ENCODE peak calls at places on chromosomes 16 and 17, in nine cellular contexts. One of them, this sample, is unnamed.

GRCh38 chr16:68416057-68417046 is 32.0 kb downstream of the SMPD3 start:
- DNase-seq in adrenal gland: no peak
- DNase-seq in endothelial cell: no peak
- DNase-seq in ascending aorta: no peak
- DNase-seq in GM06990: no peak
- DNase-seq in activated B cell treated with CpG ODN at 0.5 μM for 24 hours: no peak
- DNase-seq in RWPE1: no peak
- DNase-seq in upper lobe of left lung: peak
- DNase-seq in foreskin keratinocyte: no peak
- DNase-seq in this sample: no peak

GRCh38 chr17:75642221-75643032 is 9.2 kb downstream of the SMIM5 start:
- DNase-seq in adrenal gland: no peak
- DNase-seq in endothelial cell: no peak
- DNase-seq in ascending aorta: no peak
- DNase-seq in GM06990: no peak
- DNase-seq in activated B cell treated with CpG ODN at 0.5 μM for 24 hours: no peak
- DNase-seq in RWPE1: no peak
- DNase-seq in upper lobe of left lung: peak
- DNase-seq in foreskin keratinocyte: peak
- DNase-seq in this sample: no peak

GRCh38 chr16:19785512-19786130 is 67.5 kb downstream of the IQCK start:
- DNase-seq in adrenal gland: no peak
- DNase-seq in endothelial cell: no peak
- DNase-seq in ascending aorta: no peak
- DNase-seq in GM06990: no peak
- DNase-seq in activated B cell treated with CpG ODN at 0.5 μM for 24 hours: no peak
- DNase-seq in RWPE1: no peak
- DNase-seq in upper lobe of left lung: no peak
- DNase-seq in foreskin keratinocyte: no peak
- DNase-seq in this sample: no peak

GRCh38 chr17:28875856-28876564 is 21.2 kb downstream of the ERAL1 start:
- DNase-seq in adrenal gland: no peak
- DNase-seq in endothelial cell: no peak
- DNase-seq in ascending aorta: no peak
- DNase-seq in GM06990: no peak
- DNase-seq in activated B cell treated with CpG ODN at 0.5 μM for 24 hours: no peak
- DNase-seq in RWPE1: no peak
- DNase-seq in upper lobe of left lung: no peak
- DNase-seq in foreskin keratinocyte: no peak
- DNase-seq in this sample: no peak

GRCh38 chr16:66408181-66409048 is 18.7 kb upstream of the BEAN1 start:
- DNase-seq in adrenal gland: peak
- DNase-seq in endothelial cell: peak
- DNase-seq in ascending aorta: peak
- DNase-seq in GM06990: no peak
- DNase-seq in activated B cell treated with CpG ODN at 0.5 μM for 24 hours: no peak
- DNase-seq in RWPE1: peak
- DNase-seq in upper lobe of left lung: no peak
- DNase-seq in foreskin keratinocyte: peak
- DNase-seq in this sample: peak

GRCh38 chr16:84239186-84239790 is 524 bp downstream of the KCNG4 start:
- DNase-seq in adrenal gland: no peak
- DNase-seq in endothelial cell: no peak
- DNase-seq in ascending aorta: no peak
- DNase-seq in GM06990: no peak
- DNase-seq in activated B cell treated with CpG ODN at 0.5 μM for 24 hours: no peak
- DNase-seq in RWPE1: no peak
- DNase-seq in upper lobe of left lung: no peak
- DNase-seq in foreskin keratinocyte: no peak
- DNase-seq in this sample: no peak

GRCh38 chr17:50593321-50593720 is 32.8 kb downstream of the CACNA1G start:
- DNase-seq in adrenal gland: no peak
- DNase-seq in endothelial cell: no peak
- DNase-seq in ascending aorta: no peak
- DNase-seq in GM06990: no peak
- DNase-seq in activated B cell treated with CpG ODN at 0.5 μM for 24 hours: no peak
- DNase-seq in RWPE1: no peak
- DNase-seq in upper lobe of left lung: peak
- DNase-seq in foreskin keratinocyte: no peak
- DNase-seq in this sample: no peak

GRCh38 chr16:4214215-4214621 is 27.7 kb downstream of the SRL start:
- DNase-seq in adrenal gland: peak
- DNase-seq in endothelial cell: no peak
- DNase-seq in ascending aorta: peak
- DNase-seq in GM06990: no peak
- DNase-seq in activated B cell treated with CpG ODN at 0.5 μM for 24 hours: no peak
- DNase-seq in RWPE1: peak
- DNase-seq in upper lobe of left lung: no peak
- DNase-seq in foreskin keratinocyte: peak
- DNase-seq in this sample: peak

GRCh38 chr17:59839646-59840328 is 53.0 kb downstream of the TUBD1 start:
- DNase-seq in adrenal gland: no peak
- DNase-seq in endothelial cell: no peak
- DNase-seq in ascending aorta: no peak
- DNase-seq in GM06990: no peak
- DNase-seq in activated B cell treated with CpG ODN at 0.5 μM for 24 hours: no peak
- DNase-seq in RWPE1: no peak
- DNase-seq in upper lobe of left lung: no peak
- DNase-seq in foreskin keratinocyte: no peak
- DNase-seq in this sample: no peak

GRCh38 chr17:4557626-4558310 is 2.6 kb upstream of the MYBBP1A start:
- DNase-seq in adrenal gland: no peak
- DNase-seq in endothelial cell: no peak
- DNase-seq in ascending aorta: no peak
- DNase-seq in GM06990: no peak
- DNase-seq in activated B cell treated with CpG ODN at 0.5 μM for 24 hours: no peak
- DNase-seq in RWPE1: no peak
- DNase-seq in upper lobe of left lung: no peak
- DNase-seq in foreskin keratinocyte: no peak
- DNase-seq in this sample: no peak

GRCh38 chr16:56787185-56787584 is 57.3 kb downstream of the NUP93 start:
- DNase-seq in adrenal gland: no peak
- DNase-seq in endothelial cell: no peak
- DNase-seq in ascending aorta: no peak
- DNase-seq in GM06990: no peak
- DNase-seq in activated B cell treated with CpG ODN at 0.5 μM for 24 hours: no peak
- DNase-seq in RWPE1: no peak
- DNase-seq in upper lobe of left lung: no peak
- DNase-seq in foreskin keratinocyte: no peak
- DNase-seq in this sample: no peak

GRCh38 chr17:71438631-71439146 is 682.1 kb upstream of the SOX9 start:
- DNase-seq in adrenal gland: no peak
- DNase-seq in endothelial cell: no peak
- DNase-seq in ascending aorta: no peak
- DNase-seq in GM06990: no peak
- DNase-seq in activated B cell treated with CpG ODN at 0.5 μM for 24 hours: no peak
- DNase-seq in RWPE1: peak
- DNase-seq in upper lobe of left lung: no peak
- DNase-seq in foreskin keratinocyte: peak
- DNase-seq in this sample: peak

GRCh38 chr17:11290814-11291213 is 49.8 kb downstream of the SHISA6 start:
- DNase-seq in adrenal gland: no peak
- DNase-seq in endothelial cell: no peak
- DNase-seq in ascending aorta: no peak
- DNase-seq in GM06990: no peak
- DNase-seq in activated B cell treated with CpG ODN at 0.5 μM for 24 hours: no peak
- DNase-seq in RWPE1: no peak
- DNase-seq in upper lobe of left lung: no peak
- DNase-seq in foreskin keratinocyte: no peak
- DNase-seq in this sample: no peak

GRCh38 chr17:11284811-11285210 is 43.8 kb downstream of the SHISA6 start:
- DNase-seq in adrenal gland: no peak
- DNase-seq in endothelial cell: no peak
- DNase-seq in ascending aorta: no peak
- DNase-seq in GM06990: no peak
- DNase-seq in activated B cell treated with CpG ODN at 0.5 μM for 24 hours: no peak
- DNase-seq in RWPE1: no peak
- DNase-seq in upper lobe of left lung: no peak
- DNase-seq in foreskin keratinocyte: no peak
- DNase-seq in this sample: no peak

GRCh38 chr17:11287791-11288190 is 46.8 kb downstream of the SHISA6 start:
- DNase-seq in adrenal gland: no peak
- DNase-seq in endothelial cell: no peak
- DNase-seq in ascending aorta: no peak
- DNase-seq in GM06990: no peak
- DNase-seq in activated B cell treated with CpG ODN at 0.5 μM for 24 hours: no peak
- DNase-seq in RWPE1: no peak
- DNase-seq in upper lobe of left lung: no peak
- DNase-seq in foreskin keratinocyte: no peak
- DNase-seq in this sample: no peak

GRCh38 chr17:11282586-11282985 is 41.6 kb downstream of the SHISA6 start:
- DNase-seq in adrenal gland: no peak
- DNase-seq in endothelial cell: no peak
- DNase-seq in ascending aorta: no peak
- DNase-seq in GM06990: no peak
- DNase-seq in activated B cell treated with CpG ODN at 0.5 μM for 24 hours: no peak
- DNase-seq in RWPE1: no peak
- DNase-seq in upper lobe of left lung: no peak
- DNase-seq in foreskin keratinocyte: no peak
- DNase-seq in this sample: no peak

DNA sequence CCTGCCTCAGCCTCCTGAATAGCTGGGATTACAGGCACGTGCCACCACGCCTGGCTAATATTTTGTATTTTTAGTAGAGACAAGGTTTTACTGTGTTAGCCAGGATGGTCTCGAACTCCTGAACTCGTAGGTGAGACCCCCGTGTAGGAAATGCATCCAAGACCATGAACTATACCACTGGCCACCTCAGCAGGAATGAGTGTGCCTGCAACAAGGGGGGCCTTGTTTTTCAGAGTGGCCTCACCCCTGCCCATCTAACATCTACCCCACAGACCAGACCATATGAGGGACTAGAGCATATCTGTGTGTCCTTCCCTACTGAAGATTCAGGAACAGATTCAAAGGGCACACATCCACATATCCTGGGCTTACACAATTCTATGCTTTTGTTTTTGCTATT is 44.9 kb downstream of the SHISA6 start:
- DNase-seq in adrenal gland: no peak
- DNase-seq in endothelial cell: no peak
- DNase-seq in ascending aorta: no peak
- DNase-seq in GM06990: no peak
- DNase-seq in activated B cell treated with CpG ODN at 0.5 μM for 24 hours: no peak
- DNase-seq in RWPE1: no peak
- DNase-seq in upper lobe of left lung: no peak
- DNase-seq in foreskin keratinocyte: no peak
- DNase-seq in this sample: no peak
- TF ChIP-seq CTCF in adrenal gland: no peak
- TF ChIP-seq CTCF in endothelial cell: no peak
- TF ChIP-seq CTCF in ascending aorta: no peak
- TF ChIP-seq CTCF in GM06990: no peak
- TF ChIP-seq CTCF in activated B cell treated with CpG ODN at 0.5 μM for 24 hours: no peak
- TF ChIP-seq CTCF in RWPE1: no peak
- TF ChIP-seq CTCF in upper lobe of left lung: no peak
- TF ChIP-seq CTCF in foreskin keratinocyte: no peak
- TF ChIP-seq CTCF in this sample: no peak

GRCh38 chr16:81939164-81940067 is 71.9 kb downstream of the SDR42E1 start:
- DNase-seq in adrenal gland: no peak
- DNase-seq in endothelial cell: peak
- DNase-seq in ascending aorta: no peak
- DNase-seq in GM06990: no peak
- DNase-seq in activated B cell treated with CpG ODN at 0.5 μM for 24 hours: no peak
- DNase-seq in RWPE1: no peak
- DNase-seq in upper lobe of left lung: no peak
- DNase-seq in foreskin keratinocyte: no peak
- DNase-seq in this sample: no peak
- TF ChIP-seq CTCF in adrenal gland: no peak
- TF ChIP-seq CTCF in endothelial cell: no peak
- TF ChIP-seq CTCF in ascending aorta: no peak
- TF ChIP-seq CTCF in GM06990: no peak
- TF ChIP-seq CTCF in activated B cell treated with CpG ODN at 0.5 μM for 24 hours: no peak
- TF ChIP-seq CTCF in RWPE1: no peak
- TF ChIP-seq CTCF in upper lobe of left lung: no peak
- TF ChIP-seq CTCF in foreskin keratinocyte: peak
- TF ChIP-seq CTCF in this sample: peak

DNA sequence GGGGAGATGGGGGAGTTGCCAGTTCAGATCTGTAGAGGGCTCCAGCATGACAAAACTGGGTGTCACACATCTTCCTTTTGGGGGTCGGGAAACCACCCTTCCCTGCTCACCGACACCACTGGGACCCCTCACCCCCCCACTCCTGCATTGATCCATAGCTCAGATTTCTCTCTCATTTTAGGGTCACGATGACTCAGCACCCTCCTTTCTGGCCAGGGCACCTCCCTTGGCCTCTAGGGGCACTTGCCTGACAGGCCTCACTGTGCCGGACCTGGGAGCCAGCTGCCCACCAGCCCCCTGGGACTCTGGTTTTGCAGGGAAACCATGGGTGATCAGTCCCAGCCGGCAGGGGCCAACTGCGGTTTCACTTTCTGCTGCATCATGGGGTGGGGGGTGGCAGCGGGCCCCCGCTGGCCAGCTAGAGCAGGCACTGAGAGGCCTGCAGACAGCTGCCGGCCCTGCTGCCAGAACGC is 239.4 kb downstream of the MRTFB start:
- DNase-seq in adrenal gland: no peak
- DNase-seq in endothelial cell: no peak
- DNase-seq in ascending aorta: no peak
- DNase-seq in GM06990: peak
- DNase-seq in activated B cell treated with CpG ODN at 0.5 μM for 24 hours: no peak
- DNase-seq in RWPE1: no peak
- DNase-seq in upper lobe of left lung: peak
- DNase-seq in foreskin keratinocyte: no peak
- DNase-seq in this sample: no peak
- TF ChIP-seq CTCF in adrenal gland: no peak
- TF ChIP-seq CTCF in endothelial cell: no peak
- TF ChIP-seq CTCF in ascending aorta: no peak
- TF ChIP-seq CTCF in GM06990: peak
- TF ChIP-seq CTCF in activated B cell treated with CpG ODN at 0.5 μM for 24 hours: no peak
- TF ChIP-seq CTCF in RWPE1: no peak
- TF ChIP-seq CTCF in upper lobe of left lung: peak
- TF ChIP-seq CTCF in foreskin keratinocyte: peak
- TF ChIP-seq CTCF in this sample: peak

GRCh38 chr16:75806487-75806886 is 80.2 kb upstream of the CPHXL start:
- DNase-seq in adrenal gland: no peak
- DNase-seq in endothelial cell: no peak
- DNase-seq in ascending aorta: no peak
- DNase-seq in GM06990: no peak
- DNase-seq in activated B cell treated with CpG ODN at 0.5 μM for 24 hours: no peak
- DNase-seq in RWPE1: no peak
- DNase-seq in upper lobe of left lung: peak
- DNase-seq in foreskin keratinocyte: no peak
- DNase-seq in this sample: no peak

GRCh38 chr16:75804368-75804767 is 78.1 kb upstream of the CPHXL start:
- DNase-seq in adrenal gland: no peak
- DNase-seq in endothelial cell: no peak
- DNase-seq in ascending aorta: no peak
- DNase-seq in GM06990: no peak
- DNase-seq in activated B cell treated with CpG ODN at 0.5 μM for 24 hours: no peak
- DNase-seq in RWPE1: no peak
- DNase-seq in upper lobe of left lung: no peak
- DNase-seq in foreskin keratinocyte: no peak
- DNase-seq in this sample: no peak

GRCh38 chr16:75810342-75810741 is 84.1 kb upstream of the CPHXL start:
- DNase-seq in adrenal gland: no peak
- DNase-seq in endothelial cell: no peak
- DNase-seq in ascending aorta: no peak
- DNase-seq in GM06990: no peak
- DNase-seq in activated B cell treated with CpG ODN at 0.5 μM for 24 hours: no peak
- DNase-seq in RWPE1: no peak
- DNase-seq in upper lobe of left lung: no peak
- DNase-seq in foreskin keratinocyte: no peak
- DNase-seq in this sample: no peak

GRCh38 chr16:75803753-75804152 is 77.5 kb upstream of the CPHXL start:
- DNase-seq in adrenal gland: no peak
- DNase-seq in endothelial cell: no peak
- DNase-seq in ascending aorta: no peak
- DNase-seq in GM06990: no peak
- DNase-seq in activated B cell treated with CpG ODN at 0.5 μM for 24 hours: no peak
- DNase-seq in RWPE1: no peak
- DNase-seq in upper lobe of left lung: no peak
- DNase-seq in foreskin keratinocyte: no peak
- DNase-seq in this sample: no peak

GRCh38 chr16:75805946-75806345 is 79.7 kb upstream of the CPHXL start:
- DNase-seq in adrenal gland: no peak
- DNase-seq in endothelial cell: no peak
- DNase-seq in ascending aorta: no peak
- DNase-seq in GM06990: no peak
- DNase-seq in activated B cell treated with CpG ODN at 0.5 μM for 24 hours: no peak
- DNase-seq in RWPE1: no peak
- DNase-seq in upper lobe of left lung: no peak
- DNase-seq in foreskin keratinocyte: no peak
- DNase-seq in this sample: no peak
- TF ChIP-seq CTCF in adrenal gland: no peak
- TF ChIP-seq CTCF in endothelial cell: no peak
- TF ChIP-seq CTCF in ascending aorta: no peak
- TF ChIP-seq CTCF in GM06990: no peak
- TF ChIP-seq CTCF in activated B cell treated with CpG ODN at 0.5 μM for 24 hours: no peak
- TF ChIP-seq CTCF in RWPE1: no peak
- TF ChIP-seq CTCF in upper lobe of left lung: no peak
- TF ChIP-seq CTCF in foreskin keratinocyte: no peak
- TF ChIP-seq CTCF in this sample: no peak

This sample was measured in HFFc6.